ENCODE peak calls at places on chromosome 10, in seven cellular contexts. One of them, this sample, is unnamed.

GRCh38 chr10:34689053-34689452 is 126.0 kb downstream of the PARD3 start:
- DNase-seq in CD8-positive, alpha-beta T cell: no peak
- DNase-seq in cardiac fibroblast: peak
- DNase-seq in fibroblast of lung: peak
- DNase-seq in CD4-positive, alpha-beta memory T cell: no peak
- DNase-seq in GM12865: no peak
- DNase-seq in choroid plexus epithelial cell: peak
- DNase-seq in this sample: peak

GRCh38 chr10:70508912-70509366 is 30.4 kb downstream of the PALD1 start:
- DNase-seq in cardiac fibroblast: peak
- DNase-seq in CD8-positive, alpha-beta T cell: no peak
- DNase-seq in fibroblast of lung: peak
- DNase-seq in GM12865: peak
- DNase-seq in CD4-positive, alpha-beta memory T cell: no peak
- DNase-seq in choroid plexus epithelial cell: no peak
- DNase-seq in this sample: no peak

GRCh38 chr10:28939352-28940157 is 262.2 kb downstream of the BAMBI start:
- DNase-seq in fibroblast of lung: peak
- DNase-seq in GM12865: no peak
- DNase-seq in CD4-positive, alpha-beta memory T cell: no peak
- DNase-seq in choroid plexus epithelial cell: peak
- DNase-seq in cardiac fibroblast: peak
- DNase-seq in CD8-positive, alpha-beta T cell: no peak
- DNase-seq in this sample: peak

GRCh38 chr10:100508691-100509150 is 10.9 kb downstream of the SEC31B start:
- DNase-seq in GM12865: peak
- DNase-seq in CD4-positive, alpha-beta memory T cell: peak
- DNase-seq in cardiac fibroblast: peak
- DNase-seq in fibroblast of lung: peak
- DNase-seq in CD8-positive, alpha-beta T cell: no peak
- DNase-seq in choroid plexus epithelial cell: peak
- DNase-seq in this sample: peak

GRCh38 chr10:97585439-97585811 is 1.2 kb downstream of the HOGA1 start:
- DNase-seq in choroid plexus epithelial cell: no peak
- DNase-seq in fibroblast of lung: no peak
- DNase-seq in CD8-positive, alpha-beta T cell: no peak
- DNase-seq in cardiac fibroblast: no peak
- DNase-seq in GM12865: no peak
- DNase-seq in CD4-positive, alpha-beta memory T cell: no peak
- DNase-seq in this sample: no peak

GRCh38 chr10:114526497-114527238 is 122.4 kb upstream of the AFAP1L2 start:
- DNase-seq in choroid plexus epithelial cell: peak
- DNase-seq in CD4-positive, alpha-beta memory T cell: peak
- DNase-seq in cardiac fibroblast: peak
- DNase-seq in fibroblast of lung: peak
- DNase-seq in CD8-positive, alpha-beta T cell: peak
- DNase-seq in GM12865: peak
- DNase-seq in this sample: no peak

GRCh38 chr10:26839966-26840627 is 20.7 kb downstream of the ABI1 start:
- DNase-seq in choroid plexus epithelial cell: peak
- DNase-seq in GM12865: no peak
- DNase-seq in fibroblast of lung: peak
- DNase-seq in cardiac fibroblast: no peak
- DNase-seq in CD8-positive, alpha-beta T cell: no peak
- DNase-seq in CD4-positive, alpha-beta memory T cell: no peak
- DNase-seq in this sample: peak

GRCh38 chr10:128711776-128712175 is 585.6 kb upstream of the MKI67 start:
- DNase-seq in choroid plexus epithelial cell: no peak
- DNase-seq in fibroblast of lung: no peak
- DNase-seq in cardiac fibroblast: no peak
- DNase-seq in GM12865: no peak
- DNase-seq in CD4-positive, alpha-beta memory T cell: no peak
- DNase-seq in CD8-positive, alpha-beta T cell: no peak
- DNase-seq in this sample: no peak

GRCh38 chr10:101830322-101831168 is 12.3 kb upstream of the OGA start:
- DNase-seq in cardiac fibroblast: peak
- DNase-seq in CD4-positive, alpha-beta memory T cell: peak
- DNase-seq in choroid plexus epithelial cell: peak
- DNase-seq in fibroblast of lung: peak
- DNase-seq in GM12865: peak
- DNase-seq in CD8-positive, alpha-beta T cell: peak
- DNase-seq in this sample: peak

GRCh38 chr10:81280497-81281479 is 594.2 kb upstream of the NRG3 start:
- DNase-seq in GM12865: peak
- DNase-seq in fibroblast of lung: no peak
- DNase-seq in choroid plexus epithelial cell: no peak
- DNase-seq in CD8-positive, alpha-beta T cell: no peak
- DNase-seq in cardiac fibroblast: no peak
- DNase-seq in CD4-positive, alpha-beta memory T cell: no peak
- DNase-seq in this sample: no peak
- H3K4me3 ChIP-seq in GM12865: no peak
- H3K4me3 ChIP-seq in fibroblast of lung: no peak
- H3K4me3 ChIP-seq in choroid plexus epithelial cell: no peak
- H3K4me3 ChIP-seq in CD8-positive, alpha-beta T cell: no peak
- H3K4me3 ChIP-seq in cardiac fibroblast: no peak
- H3K4me3 ChIP-seq in CD4-positive, alpha-beta memory T cell: no peak
- H3K4me3 ChIP-seq in this sample: no peak

GRCh38 chr10:85293483-85293882 is 965.1 kb downstream of the CCSER2 start:
- DNase-seq in fibroblast of lung: no peak
- DNase-seq in CD8-positive, alpha-beta T cell: no peak
- DNase-seq in choroid plexus epithelial cell: no peak
- DNase-seq in GM12865: no peak
- DNase-seq in CD4-positive, alpha-beta memory T cell: no peak
- DNase-seq in cardiac fibroblast: no peak
- DNase-seq in this sample: no peak
- H3K4me3 ChIP-seq in fibroblast of lung: no peak
- H3K4me3 ChIP-seq in CD8-positive, alpha-beta T cell: no peak
- H3K4me3 ChIP-seq in choroid plexus epithelial cell: no peak
- H3K4me3 ChIP-seq in GM12865: no peak
- H3K4me3 ChIP-seq in CD4-positive, alpha-beta memory T cell: no peak
- H3K4me3 ChIP-seq in cardiac fibroblast: no peak
- H3K4me3 ChIP-seq in this sample: no peak

GRCh38 chr10:13892871-13893270 is 306.1 kb downstream of the PRPF18 start:
- DNase-seq in choroid plexus epithelial cell: no peak
- DNase-seq in cardiac fibroblast: no peak
- DNase-seq in CD4-positive, alpha-beta memory T cell: no peak
- DNase-seq in CD8-positive, alpha-beta T cell: no peak
- DNase-seq in fibroblast of lung: no peak
- DNase-seq in GM12865: no peak
- DNase-seq in this sample: no peak

GRCh38 chr10:13893926-13894325 is 307.2 kb downstream of the PRPF18 start:
- DNase-seq in CD4-positive, alpha-beta memory T cell: no peak
- DNase-seq in choroid plexus epithelial cell: no peak
- DNase-seq in CD8-positive, alpha-beta T cell: no peak
- DNase-seq in GM12865: no peak
- DNase-seq in cardiac fibroblast: peak
- DNase-seq in fibroblast of lung: peak
- DNase-seq in this sample: no peak

GRCh38 chr10:13890617-13891541 is 304.1 kb downstream of the PRPF18 start:
- DNase-seq in CD8-positive, alpha-beta T cell: no peak
- DNase-seq in CD4-positive, alpha-beta memory T cell: no peak
- DNase-seq in choroid plexus epithelial cell: peak
- DNase-seq in fibroblast of lung: peak
- DNase-seq in cardiac fibroblast: peak
- DNase-seq in GM12865: no peak
- DNase-seq in this sample: peak

GRCh38 chr10:13891542-13892431 is 305.0 kb downstream of the PRPF18 start:
- DNase-seq in CD4-positive, alpha-beta memory T cell: no peak
- DNase-seq in CD8-positive, alpha-beta T cell: no peak
- DNase-seq in choroid plexus epithelial cell: no peak
- DNase-seq in cardiac fibroblast: peak
- DNase-seq in fibroblast of lung: peak
- DNase-seq in GM12865: peak
- DNase-seq in this sample: no peak

DNA sequence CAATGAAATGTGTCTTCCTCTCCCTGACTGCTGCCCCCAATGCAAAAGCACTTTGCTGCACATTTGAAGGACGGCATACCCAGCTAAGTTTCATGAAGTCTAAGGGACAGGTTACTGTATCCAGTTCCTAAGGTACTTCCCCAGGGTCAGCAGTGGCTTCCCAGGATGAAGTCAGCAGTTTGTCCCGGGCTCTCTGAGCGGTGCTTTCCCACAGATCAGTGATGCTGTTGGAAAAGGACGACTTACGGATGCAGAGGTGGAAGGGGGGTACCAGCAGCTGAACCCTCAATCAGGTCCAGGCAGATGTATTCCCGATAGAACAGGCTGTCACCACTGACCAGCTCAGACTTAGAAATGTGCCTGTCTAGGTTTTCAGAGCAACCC is 303.5 kb downstream of the PRPF18 start:
- DNase-seq in GM12865: no peak
- DNase-seq in fibroblast of lung: peak
- DNase-seq in CD4-positive, alpha-beta memory T cell: no peak
- DNase-seq in cardiac fibroblast: no peak
- DNase-seq in choroid plexus epithelial cell: peak
- DNase-seq in CD8-positive, alpha-beta T cell: no peak
- DNase-seq in this sample: no peak
- H3K4me3 ChIP-seq in GM12865: peak
- H3K4me3 ChIP-seq in fibroblast of lung: peak
- H3K4me3 ChIP-seq in CD4-positive, alpha-beta memory T cell: no peak
- H3K4me3 ChIP-seq in cardiac fibroblast: peak
- H3K4me3 ChIP-seq in choroid plexus epithelial cell: peak
- H3K4me3 ChIP-seq in CD8-positive, alpha-beta T cell: no peak
- H3K4me3 ChIP-seq in this sample: peak

GRCh38 chr10:133185421-133185820 is 25.4 kb downstream of the KNDC1 start:
- DNase-seq in choroid plexus epithelial cell: no peak
- DNase-seq in GM12865: no peak
- DNase-seq in CD4-positive, alpha-beta memory T cell: no peak
- DNase-seq in fibroblast of lung: no peak
- DNase-seq in cardiac fibroblast: no peak
- DNase-seq in CD8-positive, alpha-beta T cell: no peak
- DNase-seq in this sample: no peak

GRCh38 chr10:133184591-133185244 is 24.7 kb downstream of the KNDC1 start:
- DNase-seq in CD4-positive, alpha-beta memory T cell: no peak
- DNase-seq in cardiac fibroblast: no peak
- DNase-seq in choroid plexus epithelial cell: no peak
- DNase-seq in CD8-positive, alpha-beta T cell: no peak
- DNase-seq in GM12865: no peak
- DNase-seq in fibroblast of lung: no peak
- DNase-seq in this sample: no peak

GRCh38 chr10:133186416-133187090 is 26.5 kb downstream of the KNDC1 start:
- DNase-seq in GM12865: no peak
- DNase-seq in fibroblast of lung: no peak
- DNase-seq in CD4-positive, alpha-beta memory T cell: no peak
- DNase-seq in choroid plexus epithelial cell: no peak
- DNase-seq in CD8-positive, alpha-beta T cell: no peak
- DNase-seq in cardiac fibroblast: no peak
- DNase-seq in this sample: no peak

GRCh38 chr10:133187091-133187905 is 27.3 kb downstream of the KNDC1 start:
- DNase-seq in CD8-positive, alpha-beta T cell: no peak
- DNase-seq in cardiac fibroblast: no peak
- DNase-seq in GM12865: no peak
- DNase-seq in CD4-positive, alpha-beta memory T cell: no peak
- DNase-seq in fibroblast of lung: no peak
- DNase-seq in choroid plexus epithelial cell: no peak
- DNase-seq in this sample: no peak

GRCh38 chr10:133185916-133186315 is 25.9 kb downstream of the KNDC1 start:
- DNase-seq in GM12865: no peak
- DNase-seq in CD4-positive, alpha-beta memory T cell: no peak
- DNase-seq in choroid plexus epithelial cell: no peak
- DNase-seq in fibroblast of lung: no peak
- DNase-seq in CD8-positive, alpha-beta T cell: no peak
- DNase-seq in cardiac fibroblast: no peak
- DNase-seq in this sample: no peak
- H3K4me3 ChIP-seq in GM12865: no peak
- H3K4me3 ChIP-seq in CD4-positive, alpha-beta memory T cell: no peak
- H3K4me3 ChIP-seq in choroid plexus epithelial cell: no peak
- H3K4me3 ChIP-seq in fibroblast of lung: no peak
- H3K4me3 ChIP-seq in CD8-positive, alpha-beta T cell: no peak
- H3K4me3 ChIP-seq in cardiac fibroblast: no peak
- H3K4me3 ChIP-seq in this sample: no peak

DNA sequence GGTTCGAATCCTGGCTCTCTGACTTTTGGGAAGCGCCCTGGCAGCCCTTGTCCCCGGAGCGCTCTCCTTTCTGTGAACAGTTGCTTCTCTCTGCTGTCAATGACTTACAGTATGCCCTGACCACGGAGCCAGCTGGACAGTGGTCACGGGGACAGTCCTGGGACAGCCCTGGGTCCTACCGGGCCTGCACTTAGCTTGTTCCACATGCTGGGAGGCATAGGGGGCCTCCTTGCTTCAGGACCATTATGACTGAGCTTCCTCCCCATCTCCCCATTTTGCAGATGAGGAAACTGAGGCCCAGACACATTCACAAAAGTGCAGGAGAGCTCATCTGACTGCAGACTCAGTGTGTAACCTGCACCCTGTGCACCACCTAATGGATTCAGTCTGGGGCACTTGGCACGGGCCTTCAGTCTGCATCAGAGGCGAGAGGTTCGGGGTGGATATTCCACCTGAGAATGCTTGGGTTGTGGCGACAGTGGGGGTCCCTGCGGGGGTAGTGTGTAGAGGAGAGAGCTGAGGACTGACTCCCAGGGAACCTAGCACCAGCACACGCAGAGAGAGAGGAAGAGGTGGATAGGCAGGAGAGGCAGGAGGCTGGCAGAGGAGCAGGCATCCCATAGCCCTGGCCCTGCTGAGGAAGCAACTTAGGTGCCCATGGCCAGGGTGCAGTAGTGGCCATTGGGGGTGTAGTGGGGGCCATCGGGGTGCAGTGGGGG is 1.6 kb downstream of the DOCK1 start:
- DNase-seq in cardiac fibroblast: no peak
- DNase-seq in GM12865: no peak
- DNase-seq in fibroblast of lung: no peak
- DNase-seq in CD4-positive, alpha-beta memory T cell: no peak
- DNase-seq in choroid plexus epithelial cell: no peak
- DNase-seq in CD8-positive, alpha-beta T cell: no peak
- DNase-seq in this sample: no peak
- H3K4me3 ChIP-seq in cardiac fibroblast: peak
- H3K4me3 ChIP-seq in GM12865: no peak
- H3K4me3 ChIP-seq in fibroblast of lung: peak
- H3K4me3 ChIP-seq in CD4-positive, alpha-beta memory T cell: no peak
- H3K4me3 ChIP-seq in choroid plexus epithelial cell: peak
- H3K4me3 ChIP-seq in CD8-positive, alpha-beta T cell: no peak
- H3K4me3 ChIP-seq in this sample: peak

GRCh38 chr10:132037676-132037975 is 28.1 kb upstream of the JAKMIP3 start:
- DNase-seq in fibroblast of lung: no peak
- DNase-seq in CD8-positive, alpha-beta T cell: no peak
- DNase-seq in GM12865: no peak
- DNase-seq in choroid plexus epithelial cell: no peak
- DNase-seq in cardiac fibroblast: no peak
- DNase-seq in CD4-positive, alpha-beta memory T cell: no peak
- DNase-seq in this sample: no peak

GRCh38 chr10:132036153-132036886 is 29.4 kb upstream of the JAKMIP3 start:
- DNase-seq in CD4-positive, alpha-beta memory T cell: no peak
- DNase-seq in cardiac fibroblast: peak
- DNase-seq in choroid plexus epithelial cell: peak
- DNase-seq in GM12865: no peak
- DNase-seq in CD8-positive, alpha-beta T cell: no peak
- DNase-seq in fibroblast of lung: peak
- DNase-seq in this sample: no peak

GRCh38 chr10:132033632-132034031 is 32.1 kb upstream of the JAKMIP3 start:
- DNase-seq in choroid plexus epithelial cell: no peak
- DNase-seq in cardiac fibroblast: no peak
- DNase-seq in CD4-positive, alpha-beta memory T cell: no peak
- DNase-seq in CD8-positive, alpha-beta T cell: no peak
- DNase-seq in fibroblast of lung: no peak
- DNase-seq in GM12865: no peak
- DNase-seq in this sample: no peak

GRCh38 chr10:132036887-132037675 is 28.7 kb upstream of the JAKMIP3 start:
- DNase-seq in fibroblast of lung: peak
- DNase-seq in choroid plexus epithelial cell: peak
- DNase-seq in CD8-positive, alpha-beta T cell: no peak
- DNase-seq in cardiac fibroblast: no peak
- DNase-seq in CD4-positive, alpha-beta memory T cell: no peak
- DNase-seq in GM12865: no peak
- DNase-seq in this sample: no peak

GRCh38 chr10:132035476-132035875 is 30.3 kb upstream of the JAKMIP3 start:
- DNase-seq in fibroblast of lung: no peak
- DNase-seq in choroid plexus epithelial cell: no peak
- DNase-seq in CD4-positive, alpha-beta memory T cell: no peak
- DNase-seq in GM12865: no peak
- DNase-seq in cardiac fibroblast: no peak
- DNase-seq in CD8-positive, alpha-beta T cell: no peak
- DNase-seq in this sample: no peak
- H3K4me3 ChIP-seq in fibroblast of lung: no peak
- H3K4me3 ChIP-seq in choroid plexus epithelial cell: no peak
- H3K4me3 ChIP-seq in CD4-positive, alpha-beta memory T cell: no peak
- H3K4me3 ChIP-seq in GM12865: no peak
- H3K4me3 ChIP-seq in cardiac fibroblast: no peak
- H3K4me3 ChIP-seq in CD8-positive, alpha-beta T cell: no peak
- H3K4me3 ChIP-seq in this sample: no peak

This sample was measured in astrocyte of the cerebellum.